ENCODE peak calls at places on chromosomes 2 and 18, in ten cellular contexts. Z is fibroblast of lung, E is upper lobe of right lung, N is uterus, Q is transverse colon, L is ascending aorta, V is tibial nerve, X is trophoblast cell, F is astrocyte, I is right lobe of liver. P is an unnamed sample. For H3K4me1 and H3K27me3, the result is how much of the 10 kb centered on the place peaks cover.

GRCh38 chr2:1210352-1210751 is 202.9 kb upstream of the TPO start:
- DNase-seq in Q (no peak), N (no peak), V (no peak), L (no peak), Z (no peak), F (no peak), E (no peak), X (no peak), I (no peak), P (no peak)

GRCh38 chr2:26530696-26531095 is 52.8 kb upstream of the OTOF start:
- DNase-seq in Z (no peak), F (peak), N (peak), Q (no peak), I (no peak), X (no peak), L (peak), V (no peak), E (peak), P (no peak)

GRCh38 chr18:23059541-23060465 is 75.5 kb upstream of the CABLES1 start:
- DNase-seq in E (no peak), L (no peak), F (no peak), Z (no peak), I (no peak), X (no peak), N (no peak), V (no peak), Q (no peak), P (no peak)

GRCh38 chr2:96868555-96869280 is 1.2 kb downstream of the SEMA4C start:
- DNase-seq in X (no peak), V (peak), N (peak), Q (peak), I (peak), L (peak), F (peak), E (peak), Z (peak), P (peak)

GRCh38 chr2:232894746-232895145 is 24.7 kb downstream of the SNORC start:
- DNase-seq in Q (no peak), X (no peak), V (no peak), F (no peak), N (no peak), Z (no peak), E (no peak), L (no peak), I (peak), P (no peak)

GRCh38 chr2:5705490-5705889 is 13.3 kb downstream of the SOX11 start:
- DNase-seq in V (no peak), X (no peak), I (no peak), Q (no peak), E (no peak), L (no peak), Z (no peak), N (no peak), F (no peak), P (no peak)

GRCh38 chr18:53950545-53950944 is 273.9 kb downstream of the MBD2 start:
- DNase-seq in I (no peak), E (no peak), Q (no peak), V (no peak), X (no peak), L (no peak), Z (no peak), F (no peak), N (no peak), P (no peak)

GRCh38 chr2:239818531-239819011 is 206.6 kb downstream of the NDUFA10 start:
- DNase-seq in V (no peak), I (peak), E (peak), L (peak), N (no peak), F (no peak), X (no peak), Z (no peak), Q (no peak), P (no peak)

GRCh38 chr2:86079981-86080911 is 25.4 kb downstream of the POLR1A start:
- DNase-seq in N (peak), Z (peak), E (peak), V (peak), L (peak), F (peak), Q (peak), I (peak), X (peak), P (peak)

GRCh38 chr2:86081724-86082123 is 24.0 kb downstream of the POLR1A start:
- DNase-seq in V (no peak), Q (no peak), E (no peak), F (no peak), I (no peak), Z (no peak), N (no peak), X (peak), L (no peak), P (no peak)

GRCh38 chr2:86082768-86083167 is 22.9 kb downstream of the POLR1A start:
- DNase-seq in Z (no peak), X (no peak), I (no peak), Q (no peak), E (no peak), F (no peak), N (no peak), V (no peak), L (no peak), P (no peak)

GRCh38 chr2:86074811-86075210 is 30.9 kb downstream of the POLR1A start:
- DNase-seq in Q (no peak), F (no peak), I (no peak), E (no peak), X (no peak), N (no peak), L (no peak), V (no peak), Z (no peak), P (no peak)

DNA sequence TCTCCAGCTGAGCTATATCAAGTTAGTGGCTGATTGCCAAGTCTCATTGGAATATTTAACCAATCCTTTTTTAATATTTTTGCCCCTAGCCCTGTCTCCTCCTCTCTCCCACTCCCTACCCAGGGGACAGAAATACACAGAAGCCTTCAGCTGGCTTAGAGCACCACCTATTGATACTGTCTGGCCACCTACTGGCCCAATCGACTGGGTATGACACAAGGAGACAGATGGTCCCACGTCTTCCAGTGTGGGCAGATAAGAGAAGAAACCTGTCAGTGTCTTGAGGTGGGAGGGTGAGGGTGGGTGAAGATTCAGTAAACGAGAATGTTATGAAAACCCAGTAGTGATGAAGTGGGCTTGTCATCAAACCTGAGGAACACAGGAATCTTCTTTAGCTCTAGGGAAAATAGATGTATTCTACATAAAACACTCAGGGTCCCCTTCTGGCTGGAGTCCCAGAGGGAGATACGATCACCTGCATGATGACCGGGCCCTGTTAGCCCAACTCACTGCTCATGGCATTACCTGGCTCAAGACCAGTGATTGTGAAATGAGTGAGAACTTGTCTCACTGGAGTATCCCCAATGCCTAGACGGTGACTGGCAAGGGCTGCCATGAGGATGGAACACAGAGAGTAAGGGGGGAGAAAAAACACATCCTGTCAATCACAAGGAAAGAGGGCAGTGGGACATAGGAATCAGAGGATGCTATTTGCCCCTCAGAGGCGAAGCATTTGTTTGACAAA is 26.7 kb downstream of the POLR1A start:
- DNase-seq in F (peak), Q (peak), X (no peak), N (peak), V (no peak), Z (peak), E (no peak), I (no peak), L (no peak), P (no peak)
- H3K4me1 ChIP-seq in F (under half), Q (under half), X (under half), N (under half), V (under half), Z (under half), E (under half), I (under half), L (under half), P (under half)

GRCh38 chr2:9212010-9212638 is 5.5 kb downstream of the ASAP2 start:
- DNase-seq in L (peak), X (no peak), E (no peak), N (no peak), F (no peak), Z (no peak), Q (peak), V (no peak), I (no peak), P (no peak)
- H3K27me3 ChIP-seq in L (under half), X (under half), E (under half), N (under half), F (under half), Z (under half), Q (under half), V (under half), I (under half), P (under half)

GRCh38 chr18:55414475-55414874 is 173.5 kb downstream of the TCF4 start:
- DNase-seq in N (no peak), X (no peak), F (no peak), V (no peak), Q (no peak), E (no peak), I (no peak), L (no peak), Z (no peak), P (no peak)
- H3K27ac ChIP-seq in N (peak), X (no peak), F (no peak), V (no peak), Q (no peak), E (no peak), I (no peak), L (no peak), Z (no peak), P (peak)

GRCh38 chr18:48666613-48667012 is 127.8 kb downstream of the CTIF start:
- DNase-seq in N (no peak), V (no peak), L (no peak), X (no peak), I (no peak), F (no peak), Q (no peak), Z (no peak), E (peak), P (no peak)
- H3K4me1 ChIP-seq in N (under half), V (under half), L (under half), X (under half), I (under half), F (under half), Q (under half), Z (under half), E (under half), P (under half)

DNA sequence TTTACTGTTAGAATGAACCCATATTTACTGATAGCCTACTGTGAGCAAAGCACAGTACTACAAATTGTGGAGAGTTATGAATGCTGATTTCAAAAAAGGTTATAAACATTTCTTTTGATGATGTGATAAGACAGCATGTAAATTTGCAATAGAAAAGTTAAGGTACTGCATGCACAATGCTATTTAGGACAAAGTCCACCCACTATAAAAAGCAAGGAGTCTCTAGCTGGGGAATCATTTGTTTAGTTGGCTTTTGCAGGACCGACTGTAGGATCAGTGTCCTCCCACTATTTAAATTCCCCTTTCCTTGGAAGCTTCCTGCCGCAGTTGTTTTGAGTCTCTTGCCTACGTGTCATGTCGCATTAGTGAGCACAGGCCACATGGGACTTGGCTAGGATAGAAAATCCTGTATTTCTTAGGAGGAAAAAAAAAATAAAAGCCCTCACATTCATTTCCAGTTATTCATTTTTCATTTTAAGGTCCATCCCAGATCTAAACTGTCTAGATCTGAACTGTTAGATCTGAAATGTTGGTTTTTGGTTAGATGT is 13.1 kb downstream of the QPCT start:
- DNase-seq in I (no peak), E (no peak), L (no peak), Q (no peak), N (no peak), F (no peak), X (no peak), V (no peak), Z (no peak), P (no peak)
- H3K27me3 ChIP-seq in I (under half), E (under half), L (under half), Q (under half), N (under half), F (under half), X (under half), V (under half), Z (under half), P (under half)

GRCh38 chr2:16012029-16012596 is 71.8 kb downstream of the MYCN start:
- DNase-seq in X (no peak), E (no peak), Q (no peak), I (no peak), N (no peak), L (no peak), F (no peak), Z (no peak), V (no peak), P (no peak)

GRCh38 chr2:16011621-16011960 is 71.2 kb downstream of the MYCN start:
- DNase-seq in L (no peak), E (no peak), I (no peak), V (no peak), F (no peak), Z (no peak), N (no peak), Q (no peak), X (no peak), P (no peak)

GRCh38 chr2:16014041-16014787 is 73.9 kb downstream of the MYCN start:
- DNase-seq in X (peak), L (no peak), Z (no peak), E (no peak), Q (peak), V (no peak), I (no peak), N (no peak), F (no peak), P (peak)

GRCh38 chr2:16013571-16013970 is 73.2 kb downstream of the MYCN start:
- DNase-seq in V (no peak), Q (no peak), F (no peak), N (no peak), I (no peak), L (no peak), E (no peak), X (no peak), Z (no peak), P (no peak)

GRCh38 chr2:16012626-16013501 is 72.5 kb downstream of the MYCN start:
- DNase-seq in N (no peak), E (peak), V (no peak), I (no peak), L (no peak), Q (peak), F (no peak), X (peak), Z (no peak), P (no peak)
- H3K27ac ChIP-seq in N (no peak), E (no peak), V (no peak), I (no peak), L (no peak), Q (no peak), F (no peak), X (peak), Z (no peak), P (no peak)

GRCh38 chr2:25274868-25275574 is 66.7 kb downstream of the DNMT3A start:
- DNase-seq in X (no peak), L (no peak), Q (no peak), F (peak), E (no peak), I (no peak), Z (no peak), V (no peak), N (peak), P (peak)
- H3K4me1 ChIP-seq in X (under half), L (under half), Q (under half), F (under half), E (half or more), I (under half), Z (under half), V (under half), N (under half), P (half or more)

P was measured in left ventricle myocardium inferior.